ENCODE peak calls at places on chromosomes 11 and 22, in eight cellular contexts. K is Kasumi-1, G is nucleus accumbens, S is iPS-NIHi11, D is neural progenitor cell, V is NCI-H2171, R is fibroblast of mammary gland, F is midbrain. M is an unnamed sample.
A peak's percentile ranks its signal among the peaks of the same experiment; 100 is the strongest.

GRCh38 chr11:75350743-75351540 is 519 bp downstream of the ARRB1 start:
- DNase-seq in K (peak; percentile 65), V (no peak), G (no peak), S (peak; percentile 71), F (no peak), R (peak; percentile 48), D (peak; percentile 52), M (peak; percentile 67)

GRCh38 chr22:19880786-19881569 is 26.3 kb upstream of the GNB1L start:
- DNase-seq in K (no peak), R (peak; percentile 81), V (no peak), S (peak; percentile 90), F (no peak), D (peak; percentile 96), G (no peak), M (peak; percentile 55)

GRCh38 chr22:40363059-40363458 is 7.3 kb upstream of the SGSM3 start:
- DNase-seq in S (no peak), K (no peak), F (no peak), R (peak; percentile 37), V (no peak), G (no peak), D (no peak), M (no peak)

GRCh38 chr11:131928992-131929391 is 558.6 kb downstream of the NTM start:
- DNase-seq in K (no peak), G (no peak), S (no peak), F (peak; percentile 23), R (no peak), D (peak; percentile 15), V (no peak), M (no peak)

GRCh38 chr11:126596474-126596873 is 241.0 kb downstream of the ST3GAL4 start:
- DNase-seq in R (no peak), V (no peak), G (no peak), S (no peak), K (no peak), F (no peak), D (no peak), M (no peak)

GRCh38 chr11:70524096-70524922 is 126.0 kb downstream of the CTTN start:
- DNase-seq in S (no peak), D (no peak), F (no peak), R (no peak), V (no peak), G (no peak), K (no peak), M (no peak)

GRCh38 chr11:94650756-94651155 is 83.6 kb downstream of the PIWIL4 start:
- DNase-seq in K (no peak), D (no peak), S (no peak), R (peak; percentile 91), G (no peak), V (no peak), F (no peak), M (no peak)

GRCh38 chr22:39130892-39131855 is 21.3 kb downstream of the CBX7 start:
- DNase-seq in D (peak; percentile 89), S (peak; percentile 14), F (no peak), V (no peak), R (no peak), G (no peak), K (no peak), M (no peak)

GRCh38 chr11:94922675-94923347 is 50.5 kb downstream of the CWC15 start:
- DNase-seq in F (peak; percentile 49), V (no peak), R (no peak), G (no peak), K (peak; percentile 89), D (no peak), S (no peak), M (no peak)

GRCh38 chr11:66745356-66746235 is 16.6 kb upstream of the SPTBN2 start:
- DNase-seq in V (peak; percentile 25), G (no peak), F (no peak), D (peak; percentile 34), K (no peak), S (no peak), R (no peak), M (peak; percentile 67)

GRCh38 chr11:67354314-67355022 is 1.1 kb upstream of the POLD4 start:
- DNase-seq in D (peak; percentile 29), G (no peak), R (peak; percentile 99), S (no peak), V (no peak), K (no peak), F (no peak), M (no peak)

GRCh38 chr22:44341431-44342346 is 28.9 kb upstream of the SHISAL1 start:
- DNase-seq in V (no peak), S (peak; percentile 60), D (peak; percentile 85), K (no peak), F (no peak), G (no peak), R (no peak), M (no peak)

GRCh38 chr11:35247428-35247827 is 108.5 kb downstream of the CD44 start:
- DNase-seq in G (no peak), S (no peak), K (no peak), V (no peak), R (no peak), D (no peak), F (no peak), M (no peak)

GRCh38 chr22:27311666-27312566 is 489.6 kb downstream of the MN1 start:
- DNase-seq in S (peak; percentile 36), D (peak; percentile 51), F (no peak), R (no peak), K (no peak), G (no peak), V (no peak), M (no peak)

GRCh38 chr22:28013611-28014010 is 94.6 kb upstream of the PITPNB start:
- DNase-seq in V (no peak), K (no peak), R (no peak), S (no peak), F (no peak), D (no peak), G (no peak), M (no peak)

GRCh38 chr11:13152736-13153541 is 124.7 kb upstream of the BMAL1 start:
- DNase-seq in S (no peak), V (no peak), F (peak; percentile 53), D (peak; percentile 33), R (peak; percentile 52), G (no peak), K (no peak), M (no peak)